ENCODE peak calls at places on chromosomes 1 and 21, in eight cellular contexts. X is T-cell; G is NCI-H2029; Q is EH; R is activated T-cell treated with anti-CD3 and anti-CD28 coated beads for 24 hours; H is body of pancreas; E is stimulated activated CD8-positive, alpha-beta memory T cell treated with anti-CD3 and anti-CD28 coated beads, Interleukin-7, amount 100 ng/mL, for 4 hours; I is heart left ventricle. W is an unnamed sample.

GRCh38 chr1:201528631-201529260 is 10.2 kb upstream of the NAV1 start:
- DNase-seq in H (no peak), R (no peak), X (no peak), E (no peak), G (no peak), Q (peak; percentile 65), I (no peak), W (no peak)

GRCh38 chr1:225657462-225657989 is 4.6 kb upstream of the ENAH start:
- DNase-seq in R (no peak), Q (peak; percentile 95), G (no peak), E (no peak), X (no peak), I (no peak), H (no peak), W (peak; percentile 69)

GRCh38 chr1:16978139-16978538 is 2.3 kb downstream of the MFAP2 start:
- DNase-seq in G (no peak), I (no peak), H (no peak), E (no peak), R (no peak), X (no peak), Q (no peak), W (no peak)

GRCh38 chr1:24963099-24963872 is 33.2 kb upstream of the RUNX3 start:
- DNase-seq in R (no peak), H (no peak), I (no peak), Q (no peak), X (peak; percentile 28), E (no peak), G (no peak), W (no peak)

GRCh38 chr1:201021333-201022177 is 2.0 kb downstream of the KIF21B start:
- DNase-seq in R (no peak), H (no peak), I (no peak), G (no peak), X (no peak), E (no peak), Q (no peak), W (no peak)

GRCh38 chr1:35499652-35500176 is 57.5 kb downstream of the KIAA0319L start:
- DNase-seq in I (no peak), Q (no peak), H (peak; percentile 16), X (peak; percentile 25), R (no peak), E (peak; percentile 20), G (no peak), W (no peak)

GRCh38 chr1:169595764-169596711 is 9.8 kb upstream of the F5 start:
- DNase-seq in R (no peak), Q (peak; percentile 39), E (no peak), G (no peak), X (no peak), I (no peak), H (no peak), W (no peak)

GRCh38 chr21:42925114-42925907 is at the start of gene ERVH48-1:
- DNase-seq in H (no peak), R (no peak), E (no peak), Q (no peak), G (no peak), I (no peak), X (peak; percentile 15), W (no peak)

GRCh38 chr21:45419162-45419561 is 14.2 kb downstream of the COL18A1 start:
- DNase-seq in Q (no peak), I (no peak), R (no peak), H (peak; percentile 3), G (no peak), E (no peak), X (no peak), W (no peak)